ENCODE peak calls at places on chromosomes 16 and 17, in four cellular contexts. S, I, P and Z are unnamed samples. For H3K4me1, the result is how much of the 10 kb centered on the place peaks cover.

GRCh38 chr17:81581758-81582157 is 29.6 kb upstream of the FAAP100 start:
- DNase-seq in S (no peak), I (no peak), P (no peak), Z (no peak)

GRCh38 chr16:68508013-68508412 is 31.1 kb upstream of the ZFP90 start:
- DNase-seq in S (no peak), I (no peak), P (no peak), Z (no peak)

GRCh38 chr17:21201302-21201602 is 12.7 kb downstream of the TMEM11 start:
- DNase-seq in S (no peak), I (no peak), P (no peak), Z (no peak)

GRCh38 chr17:56912105-56912999 is 1.5 kb downstream of the TRIM25 start:
- DNase-seq in S (peak), I (peak), P (no peak), Z (no peak)

GRCh38 chr17:70478883-70479282 is 309.6 kb downstream of the KCNJ2 start:
- DNase-seq in S (no peak), I (peak), P (no peak), Z (no peak)

GRCh38 chr16:88381820-88382451 is 823 bp upstream of the ZNF469 start:
- DNase-seq in S (no peak), I (no peak), P (no peak), Z (no peak)

GRCh38 chr17:80864751-80865150 is 126.9 kb upstream of the CHMP6 start:
- DNase-seq in S (no peak), I (no peak), P (no peak), Z (no peak)

GRCh38 chr16:19210175-19210924 is 42.3 kb downstream of the SYT17 start:
- DNase-seq in S (no peak), I (no peak), P (peak), Z (no peak)

DNA sequence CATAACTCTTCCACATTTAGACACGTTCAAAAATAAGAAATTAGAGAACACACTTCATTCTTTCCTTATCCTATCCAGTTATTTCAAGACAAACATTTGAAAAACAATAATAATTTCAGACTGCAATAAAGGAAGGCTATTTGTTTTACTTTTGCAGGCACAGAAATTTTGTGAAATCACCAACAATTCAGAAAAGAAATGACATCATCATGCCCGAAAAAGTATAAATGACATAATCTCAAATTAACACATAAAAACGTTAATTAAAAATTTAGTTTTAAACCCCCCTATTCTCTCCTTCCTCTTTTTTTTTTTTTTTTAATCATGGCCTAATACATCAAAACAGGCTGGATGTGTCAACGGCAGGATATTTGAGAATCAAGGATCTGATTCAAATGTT is 468.4 kb upstream of the RBFOX1 start:
- DNase-seq in S (no peak), I (no peak), P (no peak), Z (no peak)
- H3K4me1 ChIP-seq in S (under half), I (under half), P (under half), Z (under half)

GRCh38 chr16:85557083-85557975 is 55.8 kb upstream of the GSE1 start:
- DNase-seq in S (peak), I (no peak), P (peak), Z (peak)

GRCh38 chr16:85555549-85556455 is 57.3 kb upstream of the GSE1 start:
- DNase-seq in S (peak), I (peak), P (peak), Z (no peak)

GRCh38 chr16:85556456-85557082 is 56.6 kb upstream of the GSE1 start:
- DNase-seq in S (peak), I (no peak), P (peak), Z (peak)

GRCh38 chr16:85560932-85561247 is 52.2 kb upstream of the GSE1 start:
- DNase-seq in S (no peak), I (no peak), P (no peak), Z (no peak)

DNA sequence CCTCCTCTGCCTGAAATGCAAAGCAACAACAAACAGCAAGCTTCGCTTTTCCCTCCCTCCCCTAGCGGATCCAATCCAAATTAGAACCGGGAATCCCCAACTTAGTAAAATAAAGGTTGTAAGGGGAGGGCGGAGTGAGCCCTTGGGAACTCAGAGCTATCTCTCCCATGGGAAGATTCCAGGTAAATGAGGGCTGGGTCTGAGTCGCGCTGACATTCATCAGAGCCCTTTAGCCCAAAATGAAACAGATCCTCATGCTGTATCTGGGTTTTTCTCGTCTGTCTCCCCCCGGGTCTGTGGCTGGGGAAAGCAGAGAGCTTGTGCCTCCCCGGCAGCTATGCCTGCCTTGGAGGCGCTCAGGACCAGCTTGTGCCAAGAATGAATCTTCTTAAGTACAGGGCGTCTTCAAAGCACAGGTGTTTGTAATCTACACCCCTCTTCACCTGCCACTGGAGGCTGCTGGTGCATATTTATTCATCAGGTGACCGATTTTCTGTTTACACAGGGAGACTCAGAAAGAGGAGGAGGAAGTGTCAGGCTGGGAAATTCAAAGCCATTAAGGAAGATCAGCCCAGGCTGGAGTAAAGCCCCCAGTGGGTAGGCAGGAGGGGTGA is 55.0 kb upstream of the GSE1 start:
- DNase-seq in S (peak), I (no peak), P (peak), Z (peak)
- H3K4me1 ChIP-seq in S (half or more), I (under half), P (under half), Z (under half)

DNA sequence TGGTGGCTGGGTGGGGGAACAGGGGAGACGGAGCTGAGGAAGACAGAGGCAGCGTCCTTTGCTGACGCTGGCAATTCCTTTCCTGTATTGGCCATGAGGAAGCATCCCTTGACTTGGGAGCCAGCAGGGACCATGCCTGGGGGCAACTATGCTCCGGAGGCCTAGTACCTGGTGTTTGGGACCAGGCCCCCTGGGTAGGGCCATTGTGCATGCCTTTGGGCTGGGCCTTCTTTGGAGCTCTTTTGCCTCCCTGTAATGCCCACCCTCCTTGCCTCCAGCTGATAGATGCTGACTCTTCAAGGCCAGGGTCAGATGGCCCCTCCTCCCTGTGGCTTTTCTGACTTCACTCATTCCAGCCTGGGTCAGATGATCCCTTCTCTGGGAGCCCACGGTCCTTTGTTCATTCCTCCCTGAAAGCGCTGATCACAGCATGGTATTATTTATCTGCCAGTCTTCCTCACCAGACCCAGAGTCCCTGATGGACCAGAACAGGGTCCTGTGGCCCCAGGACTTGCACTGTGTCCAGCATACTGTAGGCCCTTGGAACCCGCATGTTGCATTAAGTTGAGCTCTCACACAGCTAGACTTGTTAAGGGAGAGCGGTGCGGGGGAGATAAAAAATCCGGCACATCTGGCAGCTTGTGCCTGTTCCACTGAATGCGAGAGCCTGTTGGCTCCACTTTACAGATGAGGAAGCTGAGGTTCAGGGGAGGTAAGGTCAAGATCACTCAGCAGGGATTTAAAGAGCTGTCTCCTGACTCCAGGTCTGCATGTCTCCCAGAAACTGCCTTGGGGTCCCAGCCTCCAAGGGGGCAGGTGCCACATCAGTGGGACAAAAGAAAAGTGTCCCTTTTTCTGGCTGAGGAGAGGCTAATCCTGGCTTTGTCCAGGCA is 2.9 kb downstream of the STARD3 start:
- DNase-seq in S (no peak), I (no peak), P (no peak), Z (no peak)
- H3K4me1 ChIP-seq in S (half or more), I (under half), P (under half), Z (under half)

GRCh38 chr16:3761375-3762079 is 44.2 kb upstream of the TRAP1 start:
- DNase-seq in S (no peak), I (no peak), P (no peak), Z (no peak)
- H3K4me1 ChIP-seq in S (under half), I (under half), P (under half), Z (under half)

GRCh38 chr17:43658890-43659289 is 2.8 kb downstream of the MEOX1 start:
- DNase-seq in S (no peak), I (no peak), P (no peak), Z (no peak)

GRCh38 chr17:43661699-43662431 is at the start of gene MEOX1:
- DNase-seq in S (no peak), I (no peak), P (no peak), Z (no peak)

GRCh38 chr17:43660816-43661493 is 767 bp downstream of the MEOX1 start:
- DNase-seq in S (no peak), I (no peak), P (no peak), Z (no peak)

GRCh38 chr17:43660262-43660661 is 1.5 kb downstream of the MEOX1 start:
- DNase-seq in S (no peak), I (no peak), P (no peak), Z (no peak)

GRCh38 chr17:43659823-43660222 is 1.9 kb downstream of the MEOX1 start:
- DNase-seq in S (no peak), I (no peak), P (no peak), Z (no peak)
- H3K4me1 ChIP-seq in S (under half), I (under half), P (under half), Z (half or more)

GRCh38 chr16:46972971-46973456 is 460 bp downstream of the DNAJA2 start:
- DNase-seq in S (peak), I (no peak), P (peak), Z (peak)
- H3K4me1 ChIP-seq in S (under half), I (under half), P (under half), Z (under half)

DNA sequence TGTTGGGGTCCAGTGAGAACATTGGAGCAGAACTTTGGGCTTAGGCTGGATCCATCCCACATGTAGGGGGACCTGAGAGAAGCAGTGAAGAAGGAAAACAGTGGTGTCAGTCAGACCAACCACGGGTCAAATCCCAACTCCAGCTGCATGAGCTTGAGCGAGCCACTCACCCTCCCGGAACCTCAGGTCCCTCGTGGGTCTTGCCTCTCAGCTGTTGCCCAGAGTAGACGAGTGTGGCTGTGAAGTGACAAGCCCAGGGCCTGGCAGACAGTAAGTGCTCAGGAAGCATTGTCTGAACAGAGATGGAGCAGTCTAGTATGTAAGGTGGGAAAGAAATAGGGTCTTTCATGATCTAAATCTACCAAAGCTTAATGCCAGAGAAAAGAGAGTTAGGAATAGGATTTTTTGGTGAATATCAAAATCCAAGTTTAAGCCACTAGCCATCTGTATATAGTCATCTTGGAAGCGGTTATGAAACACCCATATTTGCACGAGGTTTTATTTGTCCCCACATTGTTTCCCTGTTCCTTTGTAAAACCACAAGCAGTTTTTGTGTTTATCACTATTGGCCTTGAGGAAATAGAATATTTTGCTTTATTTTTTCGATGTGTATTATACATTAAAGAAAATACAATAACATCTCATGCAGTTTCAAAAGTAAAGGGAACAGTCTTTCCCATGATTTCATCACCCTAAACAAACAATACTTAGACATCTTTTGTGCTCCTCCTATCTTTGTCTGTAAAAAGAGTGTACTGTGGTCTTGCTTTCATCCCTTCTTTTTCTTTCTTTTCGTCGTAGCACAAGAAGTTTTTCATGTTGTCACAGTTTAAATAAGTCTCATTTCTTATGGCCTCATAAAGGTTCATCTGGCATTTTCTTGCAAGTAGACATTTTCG is 112.0 kb downstream of the CLEC16A start:
- DNase-seq in S (peak), I (no peak), P (no peak), Z (no peak)
- H3K4me1 ChIP-seq in S (under half), I (under half), P (under half), Z (under half)

DNA sequence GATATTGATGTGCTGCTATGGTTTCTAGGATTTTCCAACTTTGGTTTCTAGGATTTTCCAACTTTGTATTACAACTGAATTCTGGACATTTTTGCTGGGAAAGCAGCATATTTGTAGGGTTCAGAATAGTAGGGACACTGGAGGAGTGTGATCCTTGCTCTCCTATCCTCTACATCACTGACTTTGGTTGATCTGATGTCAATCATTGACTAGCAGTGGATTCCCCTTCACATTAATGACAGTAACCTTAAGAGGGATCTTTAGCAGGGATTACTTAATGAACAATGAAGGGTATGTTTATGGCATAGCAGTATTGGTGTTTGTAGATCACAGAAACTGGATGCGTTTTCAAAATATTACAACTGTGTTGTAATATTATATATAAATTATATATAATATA is 67.4 kb downstream of the MAP2K4 start:
- DNase-seq in S (no peak), I (no peak), P (no peak), Z (no peak)
- H3K4me1 ChIP-seq in S (under half), I (under half), P (under half), Z (under half)

GRCh38 chr17:50058296-50058945 is 2.5 kb downstream of the ITGA3 start:
- DNase-seq in S (no peak), I (no peak), P (no peak), Z (no peak)

GRCh38 chr17:50059256-50059655 is 3.3 kb downstream of the ITGA3 start:
- DNase-seq in S (no peak), I (no peak), P (no peak), Z (no peak)

GRCh38 chr17:50057521-50057991 is 1.6 kb downstream of the ITGA3 start:
- DNase-seq in S (peak), I (no peak), P (peak), Z (peak)

GRCh38 chr17:50060951-50061712 is 5.2 kb downstream of the ITGA3 start:
- DNase-seq in S (no peak), I (no peak), P (no peak), Z (no peak)

DNA sequence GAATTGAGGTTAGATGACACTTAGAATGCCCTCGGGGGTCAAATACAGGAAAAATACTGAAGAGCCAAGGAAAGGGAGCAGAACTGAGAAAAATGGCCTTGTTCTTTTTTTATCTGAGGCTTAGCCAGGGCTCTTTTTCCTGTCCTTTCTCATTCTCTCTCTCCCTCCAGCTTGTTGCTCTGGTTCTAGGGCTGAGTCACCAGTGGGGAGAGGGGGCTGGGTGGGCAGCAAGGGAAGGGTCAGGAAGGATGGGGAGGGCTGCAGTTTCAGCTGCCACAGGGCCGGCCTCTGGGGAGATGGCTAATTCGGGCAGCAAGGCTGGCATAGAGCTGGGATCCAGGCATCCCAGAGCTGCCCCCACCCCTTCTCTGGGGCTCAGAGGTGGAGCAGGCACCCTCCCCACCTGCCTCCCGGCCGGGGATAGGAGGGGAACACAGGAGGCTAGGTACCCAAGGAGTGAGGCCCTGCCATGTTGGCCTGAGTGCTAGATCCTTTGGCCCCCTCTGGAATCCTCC is 3.9 kb downstream of the ITGA3 start:
- DNase-seq in S (no peak), I (no peak), P (no peak), Z (no peak)
- H3K4me1 ChIP-seq in S (half or more), I (half or more), P (under half), Z (under half)

GRCh38 chr17:40952675-40953074 is 14.1 kb downstream of the KRT39 start:
- DNase-seq in S (no peak), I (no peak), P (no peak), Z (no peak)

GRCh38 chr17:40958086-40958953 is 8.4 kb downstream of the KRT39 start:
- DNase-seq in S (no peak), I (no peak), P (peak), Z (peak)

GRCh38 chr17:40960144-40960543 is 6.6 kb downstream of the KRT39 start:
- DNase-seq in S (no peak), I (no peak), P (no peak), Z (no peak)

GRCh38 chr17:40953876-40954275 is 12.9 kb downstream of the KRT39 start:
- DNase-seq in S (no peak), I (no peak), P (no peak), Z (no peak)

GRCh38 chr17:40956401-40957254 is 10.1 kb downstream of the KRT39 start:
- DNase-seq in S (no peak), I (no peak), P (peak), Z (peak)
- H3K4me1 ChIP-seq in S (under half), I (under half), P (under half), Z (half or more)